ENCODE peak calls at places on chromosomes 3 and 15, in ten cellular contexts. D is fibroblast of mammary gland; U is GM12892; G is endodermal cell; E is fibroblast of villous mesenchyme; S is NCI-H2171 treated with DMSO at 0.1 percent for 48 hours; H is ELF-1; M is fibroblast of the conjunctiva; C is naive thymus-derived CD4-positive, alpha-beta T cell; F is retina. W is an unnamed sample.

GRCh38 chr3:122255757-122256439 is 69.2 kb upstream of the CSTA start:
- DNase-seq in D (no peak), U (no peak), G (no peak), E (peak), S (no peak), H (no peak), M (no peak), C (no peak), F (no peak), W (no peak)

GRCh38 chr3:171556574-171557145 is 96.5 kb upstream of the TNIK start:
- DNase-seq in D (no peak), U (no peak), G (no peak), E (no peak), S (peak), H (no peak), M (no peak), C (no peak), F (no peak), W (peak)

GRCh38 chr3:79006077-79006476 is 761.7 kb downstream of the ROBO1 start:
- DNase-seq in D (no peak), U (no peak), G (no peak), E (no peak), S (no peak), H (no peak), M (no peak), C (no peak), F (no peak), W (no peak)

GRCh38 chr3:33467786-33468185 is 27.6 kb upstream of the UBP1 start:
- DNase-seq in D (no peak), U (no peak), G (peak), E (peak), S (no peak), H (peak), M (no peak), C (no peak), F (no peak), W (no peak)

GRCh38 chr15:20106026-20106425 is 435.6 kb downstream of the GOLGA6L6 start:
- DNase-seq in D (no peak), U (no peak), G (no peak), E (no peak), S (no peak), H (peak), M (no peak), C (no peak), F (no peak), W (peak)

GRCh38 chr3:55272031-55272645 is 215.0 kb downstream of the WNT5A start:
- DNase-seq in D (peak), U (no peak), G (no peak), E (no peak), S (no peak), H (no peak), M (no peak), C (no peak), F (no peak), W (no peak)

GRCh38 chr3:49786357-49787181 is at the start of gene IP6K1:
- DNase-seq in D (peak), U (peak), G (peak), E (peak), S (peak), H (peak), M (peak), C (peak), F (peak), W (peak)

GRCh38 chr15:64991536-64992135 is 1.9 kb upstream of the SPG21 start:
- DNase-seq in D (no peak), U (no peak), G (no peak), E (peak), S (peak), H (no peak), M (no peak), C (no peak), F (peak), W (no peak)

GRCh38 chr3:134682196-134682880 is 31.5 kb upstream of the KY start:
- DNase-seq in D (peak), U (no peak), G (no peak), E (no peak), S (no peak), H (no peak), M (no peak), C (no peak), F (no peak), W (no peak)

GRCh38 chr15:26889298-26889898 is 22.5 kb downstream of the GABRA5 start:
- DNase-seq in D (peak), U (no peak), G (peak), E (peak), S (peak), H (no peak), M (peak), C (peak), F (peak), W (peak)

GRCh38 chr15:47988564-47988963 is 132.2 kb upstream of the SLC24A5 start:
- DNase-seq in D (no peak), U (no peak), G (no peak), E (no peak), S (peak), H (no peak), M (no peak), C (no peak), F (no peak), W (no peak)

GRCh38 chr3:197298341-197298857 is at the start of gene DLG1:
- DNase-seq in D (peak), U (peak), G (peak), E (peak), S (peak), H (peak), M (peak), C (no peak), F (peak), W (peak)

GRCh38 chr15:75727851-75728715 is 15.4 kb upstream of the CSPG4 start:
- DNase-seq in D (peak), U (no peak), G (peak), E (peak), S (peak), H (peak), M (no peak), C (peak), F (peak), W (no peak)

GRCh38 chr3:4977001-4977888 is 2.0 kb upstream of the BHLHE40 start:
- DNase-seq in D (peak), U (no peak), G (peak), E (peak), S (no peak), H (peak), M (no peak), C (peak), F (peak), W (peak)

GRCh38 chr15:56215769-56216168 is 27.9 kb downstream of the RFX7 start:
- DNase-seq in D (peak), U (no peak), G (peak), E (peak), S (peak), H (no peak), M (peak), C (no peak), F (no peak), W (no peak)

GRCh38 chr3:157667493-157667892 is 164.3 kb upstream of the VEPH1 start:
- DNase-seq in D (no peak), U (no peak), G (no peak), E (no peak), S (no peak), H (no peak), M (no peak), C (no peak), F (no peak), W (no peak)

GRCh38 chr3:151209652-151210051 is 6.6 kb upstream of the GPR171 start:
- DNase-seq in D (no peak), U (no peak), G (no peak), E (no peak), S (no peak), H (no peak), M (no peak), C (peak), F (no peak), W (no peak)

GRCh38 chr3:37862712-37863551 is 1.3 kb downstream of the CTDSPL start:
- DNase-seq in D (peak), U (no peak), G (peak), E (peak), S (peak), H (peak), M (no peak), C (peak), F (peak), W (peak)

GRCh38 chr3:27521179-27521871 is 37.1 kb upstream of the SLC4A7 start:
- DNase-seq in D (peak), U (no peak), G (no peak), E (peak), S (peak), H (no peak), M (peak), C (no peak), F (no peak), W (no peak)

GRCh38 chr3:143124683-143125520 is 5.3 kb downstream of the CHST2 start:
- DNase-seq in D (no peak), U (no peak), G (no peak), E (peak), S (peak), H (no peak), M (no peak), C (peak), F (no peak), W (no peak)

GRCh38 chr3:134640872-134641470 is 9.9 kb downstream of the KY start:
- DNase-seq in D (peak), U (no peak), G (peak), E (peak), S (no peak), H (peak), M (no peak), C (no peak), F (peak), W (no peak)

GRCh38 chr3:182491571-182491970 is 301.7 kb upstream of the ATP11B start:
- DNase-seq in D (no peak), U (no peak), G (no peak), E (no peak), S (no peak), H (no peak), M (no peak), C (no peak), F (no peak), W (no peak)

GRCh38 chr15:65245096-65245849 is 34.0 kb upstream of the CILP start:
- DNase-seq in D (peak), U (no peak), G (no peak), E (peak), S (no peak), H (peak), M (no peak), C (no peak), F (no peak), W (no peak)

GRCh38 chr3:27633224-27633545 is 88.9 kb downstream of the EOMES start:
- DNase-seq in D (peak), U (no peak), G (no peak), E (peak), S (no peak), H (no peak), M (no peak), C (no peak), F (no peak), W (no peak)

GRCh38 chr3:14980689-14981088 is 33.3 kb downstream of the NR2C2 start:
- DNase-seq in D (no peak), U (no peak), G (no peak), E (no peak), S (no peak), H (no peak), M (no peak), C (no peak), F (no peak), W (no peak)

GRCh38 chr3:191915717-191916116 is 454.8 kb downstream of the PYDC2 start:
- DNase-seq in D (peak), U (no peak), G (no peak), E (no peak), S (no peak), H (no peak), M (no peak), C (no peak), F (no peak), W (no peak)

GRCh38 chr15:42084465-42085235 is 9.7 kb downstream of the PLA2G4D start:
- DNase-seq in D (peak), U (peak), G (peak), E (peak), S (no peak), H (peak), M (peak), C (peak), F (peak), W (peak)

GRCh38 chr15:44620081-44620480 is 43.4 kb downstream of the SPG11 start:
- DNase-seq in D (no peak), U (no peak), G (no peak), E (no peak), S (no peak), H (no peak), M (no peak), C (no peak), F (no peak), W (no peak)

GRCh38 chr15:52421029-52421428 is 107.7 kb downstream of the MYO5A start:
- DNase-seq in D (no peak), U (no peak), G (no peak), E (no peak), S (no peak), H (no peak), M (no peak), C (no peak), F (no peak), W (no peak)

GRCh38 chr15:29061746-29062660 is 176.2 kb downstream of the APBA2 start:
- DNase-seq in D (no peak), U (no peak), G (peak), E (no peak), S (no peak), H (no peak), M (no peak), C (no peak), F (peak), W (no peak)

GRCh38 chr3:139675327-139675726 is 2.4 kb downstream of the NMNAT3 start:
- DNase-seq in D (no peak), U (no peak), G (peak), E (no peak), S (no peak), H (peak), M (no peak), C (no peak), F (no peak), W (no peak)

GRCh38 chr15:93974804-93975481 is 256.4 kb upstream of the MCTP2 start:
- DNase-seq in D (peak), U (no peak), G (peak), E (peak), S (peak), H (peak), M (peak), C (no peak), F (peak), W (no peak)

GRCh38 chr3:45011756-45012441 is 14.2 kb upstream of the CLEC3B start:
- DNase-seq in D (peak), U (no peak), G (no peak), E (peak), S (no peak), H (no peak), M (peak), C (no peak), F (no peak), W (no peak)

GRCh38 chr3:94317054-94317453 is 254.2 kb downstream of the NSUN3 start:
- DNase-seq in D (no peak), U (no peak), G (no peak), E (no peak), S (no peak), H (no peak), M (no peak), C (no peak), F (no peak), W (no peak)